ENCODE peak calls at places on chromosomes 4 and X, in nine cellular contexts. B is body of pancreas; T is CD4-positive, alpha-beta T cell; V is Karpas-422; D is PC-3; Q is GM12878; J is iPS DF 6.9; G is uterus; E is CD4-positive, alpha-beta memory T cell. L is an unnamed sample. For H3K27me3 and H3K9me3, the result is how much of the 10 kb centered on the place peaks cover.

GRCh38 chr4:84673475-84674230 is 90.7 kb downstream of the CDS1 start:
- DNase-seq in J (no peak), B (no peak), Q (no peak), E (no peak), T (no peak), V (no peak), G (no peak), D (peak), L (no peak)

GRCh38 chr4:165970703-165971420 is 97.8 kb downstream of the TLL1 start:
- DNase-seq in Q (no peak), G (no peak), J (no peak), B (no peak), T (no peak), D (peak), V (no peak), E (no peak), L (peak)

GRCh38 chr4:127623755-127624087 is 9.0 kb upstream of the INTU start:
- DNase-seq in G (no peak), E (no peak), J (no peak), B (no peak), T (no peak), V (no peak), Q (no peak), D (no peak), L (no peak)

GRCh38 chr4:156060661-156061060 is 107.0 kb upstream of the CTSO start:
- DNase-seq in T (no peak), V (no peak), E (no peak), D (no peak), G (no peak), B (no peak), Q (no peak), J (no peak), L (no peak)

GRCh38 chrX:68999351-68999750 is 165.9 kb downstream of the PJA1 start:
- DNase-seq in E (no peak), D (peak), V (no peak), Q (no peak), J (no peak), B (no peak), T (no peak), G (no peak), L (no peak)

GRCh38 chr4:98745372-98745771 is 87.0 kb upstream of the TSPAN5 start:
- DNase-seq in E (no peak), T (no peak), B (no peak), Q (no peak), J (no peak), V (peak), G (no peak), D (peak), L (peak)

GRCh38 chrX:53711446-53711845 is 24.9 kb upstream of the HUWE1 start:
- DNase-seq in D (peak), J (no peak), V (no peak), T (no peak), E (no peak), G (no peak), B (no peak), Q (no peak), L (no peak)

GRCh38 chr4:122687450-122688121 is 44.9 kb upstream of the BBS12 start:
- DNase-seq in B (no peak), G (no peak), V (no peak), D (no peak), E (no peak), J (no peak), Q (no peak), T (no peak), L (no peak)

GRCh38 chr4:30789219-30789671 is 69.1 kb downstream of the PCDH7 start:
- DNase-seq in V (no peak), B (no peak), D (peak), T (no peak), Q (no peak), J (peak), E (no peak), G (no peak), L (peak)

GRCh38 chr4:152094851-152095700 is 334.3 kb upstream of the GATB start:
- DNase-seq in Q (no peak), D (peak), B (no peak), G (no peak), E (no peak), J (no peak), T (no peak), V (no peak), L (peak)

GRCh38 chr4:71520850-71521249 is 182.0 kb downstream of the SLC4A4 start:
- DNase-seq in J (no peak), E (no peak), T (no peak), B (no peak), G (no peak), Q (no peak), D (peak), V (no peak), L (no peak)

GRCh38 chrX:106611682-106612402 is at the start of gene RADX:
- DNase-seq in D (peak), J (peak), E (peak), Q (peak), V (peak), G (peak), B (peak), T (peak), L (peak)

GRCh38 chr4:404006-404405 is 66.4 kb downstream of the ZNF141 start:
- DNase-seq in G (no peak), J (no peak), D (no peak), E (no peak), T (no peak), Q (no peak), B (no peak), V (no peak), L (no peak)

GRCh38 chr4:1408418-1408817 is 2.2 kb upstream of the NKX1-1 start:
- DNase-seq in V (no peak), Q (no peak), G (no peak), J (no peak), B (no peak), E (no peak), D (no peak), T (no peak), L (no peak)

GRCh38 chrX:129761596-129761995 is 18.2 kb upstream of the SASH3 start:
- DNase-seq in V (no peak), B (no peak), D (no peak), T (no peak), E (no peak), Q (no peak), G (no peak), J (no peak), L (no peak)

GRCh38 chr4:91990726-91991125 is 313.0 kb upstream of the GRID2 start:
- DNase-seq in D (no peak), B (no peak), Q (no peak), J (no peak), E (no peak), G (no peak), T (no peak), V (no peak), L (peak)

GRCh38 chr4:41963105-41963504 is 18.5 kb upstream of the DCAF4L1 start:
- DNase-seq in G (no peak), B (no peak), J (no peak), D (peak), Q (no peak), V (peak), E (no peak), T (no peak), L (peak)

GRCh38 chr4:78056265-78057129 is 626 bp upstream of the FRAS1 start:
- DNase-seq in E (peak), D (peak), G (peak), V (no peak), J (peak), Q (no peak), T (no peak), B (peak), L (peak)

GRCh38 chr4:108483650-108484049 is 136.7 kb upstream of the RPL34 start:
- DNase-seq in G (no peak), B (no peak), J (no peak), E (no peak), D (no peak), V (no peak), T (no peak), Q (no peak), L (no peak)

GRCh38 chr4:162149644-162150043 is 14.2 kb downstream of the FSTL5 start:
- DNase-seq in E (no peak), G (no peak), T (no peak), V (no peak), J (no peak), D (no peak), B (no peak), Q (no peak), L (no peak)

GRCh38 chr4:110851989-110852388 is 229.1 kb upstream of the PITX2 start:
- DNase-seq in G (no peak), Q (no peak), J (no peak), E (no peak), T (no peak), B (no peak), V (no peak), D (no peak), L (no peak)

GRCh38 chr4:1201851-1202525 is 29.6 kb upstream of the SPON2 start:
- DNase-seq in D (no peak), E (peak), G (peak), J (no peak), V (no peak), T (peak), Q (peak), B (peak), L (peak)

GRCh38 chrX:332916-333610 is 14.5 kb upstream of the GTPBP6 start:
- DNase-seq in Q (no peak), G (no peak), V (no peak), D (no peak), E (no peak), T (no peak), B (no peak), J (no peak), L (no peak)

GRCh38 chr4:53937918-53938317 is 126.5 kb downstream of the CHIC2 start:
- DNase-seq in D (no peak), G (peak), T (no peak), E (no peak), Q (no peak), B (no peak), J (no peak), V (no peak), L (no peak)

GRCh38 chrX:95678679-95679078 is 1006.0 kb upstream of the DIAPH2 start:
- DNase-seq in J (no peak), D (peak), Q (no peak), V (no peak), T (no peak), E (no peak), G (no peak), B (no peak), L (no peak)
- H3K27ac ChIP-seq in J (no peak), D (no peak), Q (no peak), V (no peak), T (no peak), E (no peak), G (no peak), B (no peak), L (no peak)

GRCh38 chr4:80195441-80196139 is 1.7 kb upstream of the PRDM8 start:
- DNase-seq in D (no peak), G (no peak), Q (no peak), T (no peak), E (no peak), J (no peak), B (no peak), V (no peak), L (no peak)

GRCh38 chr4:80192937-80193336 is 4.4 kb upstream of the PRDM8 start:
- DNase-seq in T (no peak), V (no peak), E (no peak), J (no peak), Q (no peak), D (peak), G (no peak), B (no peak), L (no peak)

GRCh38 chr4:80189956-80190671 is 7.2 kb upstream of the PRDM8 start:
- DNase-seq in T (no peak), Q (no peak), V (no peak), G (no peak), B (no peak), D (no peak), E (no peak), J (no peak), L (no peak)

GRCh38 chr4:80189581-80189955 is 7.7 kb upstream of the PRDM8 start:
- DNase-seq in B (no peak), Q (no peak), E (no peak), G (no peak), D (no peak), J (no peak), V (no peak), T (no peak), L (no peak)

DNA sequence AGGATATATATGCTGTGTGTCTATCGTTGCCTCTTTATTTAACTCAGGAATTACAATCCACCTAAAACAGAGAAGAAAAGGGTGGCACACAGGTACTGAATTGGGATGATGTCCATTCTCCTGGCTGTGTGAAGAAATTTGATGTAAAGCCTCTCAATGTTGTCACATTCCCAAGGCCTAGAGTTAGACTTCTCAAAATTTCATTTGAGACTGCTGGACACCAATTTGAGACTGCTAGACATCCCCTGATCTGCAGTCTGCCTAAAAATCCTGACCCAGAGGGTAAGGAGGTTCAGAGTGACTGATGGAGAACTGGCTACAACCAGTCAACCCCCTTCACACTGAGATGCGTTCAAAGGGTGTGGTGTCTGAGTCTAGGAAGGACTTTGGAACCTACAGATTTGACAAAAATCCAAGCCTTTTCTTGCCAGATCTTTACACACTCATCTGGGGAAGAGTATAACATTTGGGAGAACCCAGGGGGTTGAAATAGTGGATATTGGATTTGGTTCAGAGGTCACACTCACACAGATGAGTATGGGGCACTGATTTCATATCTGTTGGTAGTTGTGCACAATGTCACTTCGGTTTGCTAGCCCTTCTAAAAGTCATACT is 4.9 kb upstream of the PRDM8 start:
- DNase-seq in E (no peak), T (no peak), G (no peak), B (no peak), J (no peak), D (no peak), V (no peak), Q (no peak), L (no peak)
- H3K27me3 ChIP-seq in E (under half), T (under half), G (under half), B (under half), J (half or more), D (under half), V (under half), Q (under half), L (under half)

DNA sequence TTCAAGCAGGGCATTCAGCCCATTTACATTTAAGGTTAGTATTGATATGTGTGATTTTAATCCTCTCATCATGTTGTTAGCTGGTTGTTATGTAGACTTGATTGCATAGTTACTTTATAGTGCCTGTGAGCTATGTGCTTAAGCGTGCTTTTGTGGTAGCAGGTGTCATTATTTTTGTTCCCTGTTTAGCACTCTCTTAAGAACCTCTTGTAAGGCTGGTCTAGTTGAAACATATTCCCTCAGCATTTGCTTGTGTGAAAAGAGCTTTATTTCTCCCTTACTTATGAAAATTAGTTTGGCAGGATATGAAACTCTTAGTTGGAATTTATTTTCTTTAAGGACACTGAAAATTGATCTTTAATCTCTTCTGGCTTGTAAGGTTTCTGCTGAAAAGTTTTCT is 326.1 kb downstream of the SH3BGRL start:
- DNase-seq in J (no peak), D (no peak), Q (no peak), V (no peak), T (no peak), G (no peak), B (no peak), E (no peak), L (no peak)
- H3K9me3 ChIP-seq in J (under half), D (under half), Q (under half), V (under half), T (under half), G (under half), B (under half), E (under half), L (under half)

GRCh38 chr4:133802741-133803140 is 398.8 kb downstream of the PABPC4L start:
- DNase-seq in D (peak), J (no peak), E (no peak), V (no peak), T (no peak), B (no peak), G (no peak), Q (no peak), L (no peak)

GRCh38 chr4:133801858-133802257 is 399.7 kb downstream of the PABPC4L start:
- DNase-seq in G (no peak), T (no peak), E (no peak), J (peak), D (no peak), V (no peak), B (no peak), Q (no peak), L (no peak)

GRCh38 chr4:133800966-133801365 is 400.6 kb downstream of the PABPC4L start:
- DNase-seq in E (no peak), J (no peak), V (no peak), B (no peak), D (no peak), T (no peak), Q (no peak), G (no peak), L (no peak)

DNA sequence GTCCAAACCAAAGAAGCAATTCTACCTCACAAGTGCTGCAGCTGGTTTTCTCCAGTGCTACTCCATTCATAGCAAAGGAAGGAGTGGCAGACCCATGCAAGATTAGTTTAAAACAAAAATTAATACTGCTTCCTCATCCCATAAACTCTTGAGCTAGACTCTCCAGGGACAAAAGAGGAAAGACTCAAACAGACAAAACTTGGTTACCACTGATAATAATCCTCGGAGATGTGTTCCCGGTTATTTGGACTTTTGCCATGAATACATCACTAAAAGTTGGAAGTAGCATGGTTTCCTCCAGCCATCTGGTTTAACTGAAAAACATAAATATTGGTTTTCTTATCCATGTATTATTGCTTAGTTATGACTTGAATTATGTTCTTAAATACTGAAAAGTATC is 401.7 kb downstream of the PABPC4L start:
- DNase-seq in B (no peak), V (no peak), G (no peak), Q (no peak), T (no peak), E (no peak), J (no peak), D (no peak), L (no peak)
- H3K27ac ChIP-seq in B (no peak), V (no peak), G (no peak), Q (no peak), T (no peak), E (no peak), J (no peak), D (no peak), L (no peak)

DNA sequence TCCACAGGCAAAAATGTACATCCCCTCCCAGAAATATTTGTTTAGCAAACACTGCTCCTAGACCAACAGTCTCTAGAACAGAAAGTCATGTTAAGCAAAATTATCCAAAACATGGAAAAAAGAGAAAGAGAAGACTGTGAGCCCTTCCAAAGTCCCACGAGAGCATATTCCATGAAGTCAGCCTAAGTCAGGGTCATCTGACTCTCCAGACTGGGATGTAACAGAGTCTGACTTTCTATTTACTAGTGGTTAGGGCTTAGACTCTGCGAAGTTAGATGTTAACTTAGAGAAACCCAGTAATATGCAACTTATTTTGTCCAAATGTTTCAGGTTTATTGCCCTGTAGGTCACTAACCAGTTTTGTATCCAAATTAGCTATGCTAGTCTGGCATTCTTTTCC is 102.3 kb downstream of the MID1 start:
- DNase-seq in V (no peak), T (no peak), Q (no peak), B (no peak), J (no peak), G (no peak), E (no peak), D (no peak), L (no peak)
- H3K27me3 ChIP-seq in V (under half), T (under half), Q (under half), B (under half), J (under half), G (under half), E (under half), D (under half), L (under half)

GRCh38 chr4:95715830-95716229 is 124.1 kb upstream of the PDHA2 start:
- DNase-seq in D (peak), E (no peak), Q (no peak), T (no peak), G (no peak), J (no peak), V (no peak), B (no peak), L (no peak)

GRCh38 chr4:95714571-95714970 is 125.3 kb upstream of the PDHA2 start:
- DNase-seq in J (no peak), G (no peak), E (no peak), V (no peak), Q (no peak), D (no peak), B (no peak), T (no peak), L (no peak)
- H3K9me3 ChIP-seq in J (under half), G (under half), E (under half), V (under half), Q (under half), D (under half), B (under half), T (under half), L (under half)